ENCODE peak calls at places on chromosomes 5 and 9, in six cellular contexts. E, H, M, N, R and K are unnamed samples.
A peak's percentile ranks its signal among the peaks of the same experiment; 100 is the strongest.

GRCh38 chr5:126054593-126055347 is 368.4 kb upstream of the GRAMD2B start:
- DNase-seq in E (no peak), H (no peak), M (no peak), N (no peak), R (no peak), K (no peak)

GRCh38 chr9:126131066-126132010 is 195.3 kb upstream of the MVB12B start:
- DNase-seq in E (no peak), H (no peak), M (no peak), N (no peak), R (no peak), K (no peak)

GRCh38 chr5:72246239-72246580 is 73.8 kb downstream of the MRPS27 start:
- DNase-seq in E (no peak), H (peak; percentile 17), M (no peak), N (peak; percentile 68), R (peak; percentile 75), K (peak; percentile 16)

GRCh38 chr9:75903785-75904360 is 13.4 kb downstream of the PCSK5 start:
- DNase-seq in E (no peak), H (peak; percentile 62), M (no peak), N (peak; percentile 61), R (no peak), K (no peak)

GRCh38 chr9:128136816-128137793 is 9.6 kb upstream of the PTGES2 start:
- DNase-seq in E (no peak), H (no peak), M (no peak), N (no peak), R (peak; percentile 51), K (no peak)

GRCh38 chr9:23820731-23821399 is 5.2 kb downstream of the ELAVL2 start:
- DNase-seq in E (no peak), H (no peak), M (no peak), N (no peak), R (no peak), K (no peak)

GRCh38 chr5:139445325-139446170 is 6.2 kb upstream of the DNAJC18 start:
- DNase-seq in E (no peak), H (no peak), M (no peak), N (peak; percentile 69), R (no peak), K (no peak)

GRCh38 chr9:137607141-137607857 is 1.8 kb downstream of the ARRDC1 start:
- DNase-seq in E (no peak), H (no peak), M (no peak), N (no peak), R (no peak), K (peak; percentile 75)

GRCh38 chr9:129164246-129164930 is 13.7 kb downstream of the IER5L start:
- DNase-seq in E (no peak), H (no peak), M (peak; percentile 72), N (no peak), R (no peak), K (no peak)

GRCh38 chr9:3746296-3747275 is 220.8 kb upstream of the RFX3 start:
- DNase-seq in E (no peak), H (peak; percentile 46), M (no peak), N (no peak), R (no peak), K (peak; percentile 86)

GRCh38 chr5:112865128-112865527 is 4.0 kb downstream of the SRP19 start:
- DNase-seq in E (no peak), H (no peak), M (no peak), N (no peak), R (no peak), K (no peak)

GRCh38 chr5:6734243-6734695 is 21.0 kb downstream of the TENT4A start:
- DNase-seq in E (no peak), H (no peak), M (no peak), N (no peak), R (no peak), K (no peak)

GRCh38 chr9:121598167-121599000 is 53.0 kb upstream of the DAB2IP start:
- DNase-seq in E (no peak), H (no peak), M (no peak), N (no peak), R (no peak), K (no peak)

GRCh38 chr5:115816226-115817042 is at the start of gene CDO1:
- DNase-seq in E (no peak), H (no peak), M (no peak), N (peak; percentile 53), R (no peak), K (no peak)

GRCh38 chr9:74940600-74940999 is 12.1 kb downstream of the C9orf40 start:
- DNase-seq in E (no peak), H (no peak), M (peak; percentile 85), N (peak; percentile 10), R (peak; percentile 11), K (no peak)

GRCh38 chr5:34501840-34502239 is 154.3 kb upstream of the RAI14 start:
- DNase-seq in E (no peak), H (no peak), M (no peak), N (no peak), R (no peak), K (no peak)

GRCh38 chr9:137318976-137319375 is 16.9 kb upstream of the NRARP start:
- DNase-seq in E (no peak), H (no peak), M (no peak), N (no peak), R (peak; percentile 59), K (no peak)

GRCh38 chr5:95261369-95262175 is 23.3 kb downstream of the MCTP1 start:
- DNase-seq in E (no peak), H (no peak), M (peak; percentile 37), N (peak; percentile 72), R (peak; percentile 31), K (peak; percentile 73)

GRCh38 chr5:78273436-78273835 is 21.1 kb downstream of the AP3B1 start:
- DNase-seq in E (no peak), H (no peak), M (no peak), N (no peak), R (no peak), K (no peak)

GRCh38 chr5:130227699-130228098 is 323.4 kb downstream of the CHSY3 start:
- DNase-seq in E (no peak), H (no peak), M (no peak), N (no peak), R (no peak), K (peak; percentile 6)
- TF ChIP-seq MYC in E (no peak), H (no peak), M (no peak), N (no peak), R (no peak), K (no peak)

DNA sequence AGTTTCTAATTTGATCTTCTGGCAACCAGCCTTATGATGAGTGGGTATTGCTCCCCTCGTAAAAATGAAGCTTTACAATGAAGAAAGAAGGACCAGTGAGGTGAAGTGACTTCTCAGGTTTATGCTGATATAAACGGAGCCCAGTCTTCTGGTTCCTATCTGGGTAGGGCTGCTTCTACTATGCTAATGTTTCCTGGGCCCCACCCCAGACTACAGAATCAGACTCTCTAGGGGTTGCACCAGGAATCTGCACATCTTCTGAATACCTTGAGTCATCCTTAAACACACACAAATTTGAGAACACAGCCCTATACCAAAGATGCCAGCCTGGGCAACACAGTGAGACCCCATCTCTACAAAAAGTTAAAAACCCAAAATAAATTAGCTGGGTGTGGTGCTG is 16.2 kb downstream of the BTF3 start:
- DNase-seq in E (no peak), H (no peak), M (no peak), N (no peak), R (no peak), K (no peak)
- TF ChIP-seq POLR2A in E (no peak), H (no peak), M (no peak), N (no peak), R (no peak), K (no peak)

GRCh38 chr9:93100265-93100636 is 4.2 kb downstream of the CARD19 start:
- DNase-seq in E (no peak), H (no peak), M (no peak), N (no peak), R (no peak), K (no peak)
- TF ChIP-seq MYC in E (no peak), H (no peak), M (no peak), N (no peak), R (no peak), K (no peak)

GRCh38 chr9:110241491-110242321 is 14.6 kb downstream of the TXN start:
- DNase-seq in E (no peak), H (no peak), M (no peak), N (no peak), R (no peak), K (no peak)
- TF ChIP-seq POLR2A in E (peak; percentile 43), H (no peak), M (no peak), N (peak; percentile 45), R (peak; percentile 12), K (no peak)

GRCh38 chr5:119036101-119036762 is 34.7 kb upstream of the DMXL1 start:
- DNase-seq in E (no peak), H (peak; percentile 75), M (no peak), N (peak; percentile 11), R (peak; percentile 31), K (peak; percentile 34)
- TF ChIP-seq MYC in E (no peak), H (no peak), M (no peak), N (no peak), R (no peak), K (no peak)

DNA sequence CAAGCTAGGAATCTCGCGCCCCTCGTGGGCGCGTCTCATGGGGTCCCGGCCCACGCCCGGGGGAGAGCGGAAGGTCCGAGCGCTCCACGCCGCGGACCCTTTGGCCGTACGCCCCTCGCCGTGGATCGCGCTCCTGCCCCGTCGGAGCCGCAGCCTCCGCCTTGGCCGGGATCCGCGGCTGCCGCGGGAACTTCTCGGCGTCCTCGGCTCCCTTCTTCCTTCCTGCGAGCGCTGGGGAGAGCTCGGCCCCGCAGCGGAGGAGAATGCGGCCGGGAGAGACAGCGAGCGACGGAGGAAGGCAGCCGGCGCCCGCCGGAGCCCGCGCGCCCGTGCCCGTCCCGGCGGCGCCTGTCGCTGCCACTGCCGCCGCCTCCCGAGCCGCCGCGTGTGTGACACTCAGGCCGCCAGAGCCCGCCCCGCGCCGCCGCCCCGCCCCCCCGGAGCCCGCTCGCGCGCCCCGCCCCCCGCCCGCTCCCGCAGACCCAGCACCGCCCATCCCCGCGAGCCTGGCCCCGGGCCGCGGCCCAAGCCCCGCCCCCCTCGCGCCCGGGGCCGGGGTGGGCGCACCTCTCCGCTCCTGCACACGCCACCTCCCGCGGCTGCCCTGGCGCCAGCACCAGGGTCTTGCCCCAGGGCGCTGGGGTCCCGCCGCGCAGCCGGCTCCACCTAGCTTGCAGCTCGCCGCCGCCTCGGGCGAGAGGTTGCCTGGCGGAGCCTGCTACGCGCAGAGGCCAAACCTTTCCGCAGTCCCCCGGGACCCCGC is at the start of gene SHB:
- DNase-seq in E (no peak), H (peak; percentile 83), M (peak; percentile 56), N (peak; percentile 63), R (peak; percentile 89), K (peak; percentile 68)
- TF ChIP-seq POLR2A in E (peak; percentile 80), H (peak; percentile 87), M (peak; percentile 84), N (peak; percentile 84), R (peak; percentile 62), K (peak; percentile 32)

DNA sequence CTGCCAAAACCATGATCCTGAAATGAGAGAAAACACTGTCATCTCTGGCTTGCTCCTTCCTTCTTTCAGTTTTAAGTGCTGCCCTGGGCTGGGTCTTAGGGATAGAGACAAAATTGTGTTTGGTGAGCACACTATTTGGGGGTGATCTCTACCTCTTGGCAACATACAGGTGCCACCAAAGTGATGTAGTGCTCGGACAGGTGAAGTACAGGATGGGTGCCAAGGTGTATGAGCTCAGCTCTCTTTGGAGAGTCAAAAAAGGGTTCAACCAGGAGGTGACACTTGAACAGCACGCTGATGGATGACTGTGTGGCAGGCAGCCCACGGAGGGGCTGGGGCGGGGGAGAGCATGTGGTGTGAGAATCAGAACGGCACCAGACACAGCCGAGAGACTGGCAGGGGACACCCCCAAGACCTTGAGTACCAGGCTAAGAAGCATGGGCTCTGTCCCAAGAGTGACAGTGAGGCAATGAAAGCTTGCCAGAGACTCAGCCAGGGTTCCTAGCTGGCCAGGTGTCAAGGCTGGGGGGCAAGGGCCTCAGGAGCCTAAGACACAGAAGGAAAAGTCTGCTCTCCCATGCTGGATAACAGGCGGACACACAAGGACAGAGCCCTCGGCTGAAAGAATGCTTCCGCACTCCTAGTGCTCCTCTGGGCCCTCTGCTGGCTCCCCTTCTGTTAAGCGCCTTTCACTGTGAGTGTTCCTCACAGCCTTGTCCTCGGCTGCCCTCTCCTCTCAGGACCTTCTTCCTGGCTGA is 2.5 kb downstream of the NHP2 start:
- DNase-seq in E (no peak), H (no peak), M (no peak), N (no peak), R (peak; percentile 47), K (no peak)
- TF ChIP-seq MYC in E (no peak), H (no peak), M (no peak), N (no peak), R (no peak), K (no peak)